ENCODE peak calls at places on chromosomes 16 and 17, in six cellular contexts. One of them, this sample, is unnamed.
A peak's percentile ranks its signal among the peaks of the same experiment; 100 is the strongest.

GRCh38 chr16:535446-536405 is 8.2 kb downstream of the CAPN15 start:
- DNase-seq in HCT116: peak; percentile 54
- DNase-seq in activated naive CD4-positive, alpha-beta T cell: no peak
- DNase-seq in GM23248: peak; percentile 98
- DNase-seq in left ventricle myocardium inferior: no peak
- DNase-seq in nucleus accumbens: no peak
- DNase-seq in this sample: peak; percentile 65

GRCh38 chr16:19231881-19232280 is 53.6 kb upstream of the CLEC19A start:
- DNase-seq in HCT116: no peak
- DNase-seq in activated naive CD4-positive, alpha-beta T cell: no peak
- DNase-seq in GM23248: no peak
- DNase-seq in left ventricle myocardium inferior: no peak
- DNase-seq in nucleus accumbens: no peak
- DNase-seq in this sample: no peak

GRCh38 chr17:82865996-82866395 is 26.2 kb upstream of the ZNF750 start:
- DNase-seq in HCT116: no peak
- DNase-seq in activated naive CD4-positive, alpha-beta T cell: no peak
- DNase-seq in GM23248: no peak
- DNase-seq in left ventricle myocardium inferior: no peak
- DNase-seq in nucleus accumbens: no peak
- DNase-seq in this sample: no peak

GRCh38 chr16:23207485-23207884 is 24.9 kb downstream of the SCNN1G start:
- DNase-seq in HCT116: no peak
- DNase-seq in activated naive CD4-positive, alpha-beta T cell: no peak
- DNase-seq in GM23248: no peak
- DNase-seq in left ventricle myocardium inferior: no peak
- DNase-seq in nucleus accumbens: no peak
- DNase-seq in this sample: no peak

GRCh38 chr17:40021471-40021961 is 6.3 kb downstream of the CSF3 start:
- DNase-seq in HCT116: no peak
- DNase-seq in activated naive CD4-positive, alpha-beta T cell: no peak
- DNase-seq in GM23248: peak; percentile 92
- DNase-seq in left ventricle myocardium inferior: no peak
- DNase-seq in nucleus accumbens: no peak
- DNase-seq in this sample: peak; percentile 35

GRCh38 chr16:54980821-54981220 is 50.2 kb downstream of the IRX5 start:
- DNase-seq in HCT116: no peak
- DNase-seq in activated naive CD4-positive, alpha-beta T cell: no peak
- DNase-seq in GM23248: no peak
- DNase-seq in left ventricle myocardium inferior: no peak
- DNase-seq in nucleus accumbens: no peak
- DNase-seq in this sample: no peak

GRCh38 chr16:23434380-23434779 is 18.6 kb downstream of the COG7 start:
- DNase-seq in HCT116: peak; percentile 59
- DNase-seq in activated naive CD4-positive, alpha-beta T cell: no peak
- DNase-seq in GM23248: peak; percentile 62
- DNase-seq in left ventricle myocardium inferior: no peak
- DNase-seq in nucleus accumbens: peak; percentile 1
- DNase-seq in this sample: peak; percentile 41

GRCh38 chr16:84105948-84106740 is 10.6 kb downstream of the MBTPS1 start:
- DNase-seq in HCT116: no peak
- DNase-seq in activated naive CD4-positive, alpha-beta T cell: no peak
- DNase-seq in GM23248: no peak
- DNase-seq in left ventricle myocardium inferior: no peak
- DNase-seq in nucleus accumbens: no peak
- DNase-seq in this sample: no peak

GRCh38 chr16:85715169-85716015 is 26.6 kb upstream of the GINS2 start:
- DNase-seq in HCT116: no peak
- DNase-seq in activated naive CD4-positive, alpha-beta T cell: no peak
- DNase-seq in GM23248: no peak
- DNase-seq in left ventricle myocardium inferior: no peak
- DNase-seq in nucleus accumbens: no peak
- DNase-seq in this sample: peak; percentile 15

GRCh38 chr16:624522-625401 is 6.0 kb upstream of the WFIKKN1 start:
- DNase-seq in HCT116: no peak
- DNase-seq in activated naive CD4-positive, alpha-beta T cell: no peak
- DNase-seq in GM23248: no peak
- DNase-seq in left ventricle myocardium inferior: no peak
- DNase-seq in nucleus accumbens: no peak
- DNase-seq in this sample: no peak

GRCh38 chr17:43444223-43445008 is 39.4 kb upstream of the DHX8 start:
- DNase-seq in HCT116: no peak
- DNase-seq in activated naive CD4-positive, alpha-beta T cell: no peak
- DNase-seq in GM23248: no peak
- DNase-seq in left ventricle myocardium inferior: no peak
- DNase-seq in nucleus accumbens: no peak
- DNase-seq in this sample: peak; percentile 89

GRCh38 chr17:53707546-53707945 is 115.2 kb upstream of the KIF2B start:
- DNase-seq in HCT116: no peak
- DNase-seq in activated naive CD4-positive, alpha-beta T cell: no peak
- DNase-seq in GM23248: no peak
- DNase-seq in left ventricle myocardium inferior: no peak
- DNase-seq in nucleus accumbens: no peak
- DNase-seq in this sample: no peak

GRCh38 chr17:59893617-59894100 is 738 bp downstream of the RPS6KB1 start:
- DNase-seq in HCT116: no peak
- DNase-seq in activated naive CD4-positive, alpha-beta T cell: no peak
- DNase-seq in GM23248: peak; percentile 62
- DNase-seq in left ventricle myocardium inferior: no peak
- DNase-seq in nucleus accumbens: peak; percentile 24
- DNase-seq in this sample: no peak

GRCh38 chr17:48131216-48131824 is 23.8 kb downstream of the SNX11 start:
- DNase-seq in HCT116: peak; percentile 80
- DNase-seq in activated naive CD4-positive, alpha-beta T cell: no peak
- DNase-seq in GM23248: peak; percentile 75
- DNase-seq in left ventricle myocardium inferior: no peak
- DNase-seq in nucleus accumbens: peak; percentile 17
- DNase-seq in this sample: peak; percentile 27

GRCh38 chr17:58270476-58271290 is 10.1 kb downstream of the MPO start:
- DNase-seq in HCT116: peak; percentile 43
- DNase-seq in activated naive CD4-positive, alpha-beta T cell: no peak
- DNase-seq in GM23248: no peak
- DNase-seq in left ventricle myocardium inferior: no peak
- DNase-seq in nucleus accumbens: no peak
- DNase-seq in this sample: no peak